ENCODE peak calls at places on chromosomes 12 and 14, in nine cellular contexts. Y, I, Z, U, J, X, N, D and E are unnamed samples.

GRCh38 chr12:88615490-88615889 is 35.2 kb upstream of the KITLG start:
- DNase-seq in Y (no peak), I (no peak), Z (no peak), U (no peak), D (no peak), J (no peak), X (no peak), N (no peak), E (no peak)

GRCh38 chr14:98906123-98906995 is 365.6 kb downstream of the BCL11B start:
- DNase-seq in Z (no peak), X (no peak), Y (no peak), U (no peak), J (no peak), D (no peak), N (no peak), I (no peak), E (no peak)

GRCh38 chr14:36626150-36626549 is 35.5 kb upstream of the PAX9 start:
- DNase-seq in U (no peak), X (no peak), Z (no peak), I (no peak), Y (no peak), J (no peak), D (no peak), N (no peak), E (no peak)

GRCh38 chr12:105212431-105212830 is 23.5 kb downstream of the APPL2 start:
- DNase-seq in D (no peak), X (no peak), Y (no peak), U (peak), J (no peak), Z (peak), N (no peak), I (no peak), E (no peak)

GRCh38 chr12:122303068-122303467 is 36.8 kb upstream of the VPS33A start:
- DNase-seq in J (no peak), D (no peak), Z (no peak), Y (no peak), X (no peak), I (no peak), N (no peak), U (no peak), E (no peak)

GRCh38 chr14:95480109-95480886 is 36.2 kb downstream of the SYNE3 start:
- DNase-seq in Z (no peak), X (no peak), D (peak), N (peak), U (peak), Y (no peak), J (no peak), I (peak), E (no peak)

GRCh38 chr12:108803428-108804105 is 53.8 kb downstream of the SSH1 start:
- DNase-seq in J (peak), X (peak), D (peak), Z (peak), Y (peak), U (peak), I (peak), N (peak), E (peak)

GRCh38 chr14:71212683-71213107 is 305.4 kb downstream of the PCNX1 start:
- DNase-seq in N (no peak), U (no peak), I (no peak), D (no peak), Y (no peak), X (no peak), J (no peak), Z (no peak), E (no peak)

GRCh38 chr12:42298887-42299286 is 27.0 kb downstream of the ZCRB1 start:
- DNase-seq in U (no peak), D (no peak), X (no peak), Y (no peak), I (no peak), N (no peak), Z (no peak), J (no peak), E (no peak)

GRCh38 chr14:58566979-58567378 is 70.8 kb upstream of the DACT1 start:
- DNase-seq in X (no peak), J (no peak), Y (no peak), I (no peak), D (no peak), Z (no peak), U (no peak), N (no peak), E (no peak)

GRCh38 chr12:121784460-121784859 is 9.0 kb downstream of the RHOF start:
- DNase-seq in J (no peak), I (no peak), Y (no peak), N (no peak), D (no peak), U (peak), X (no peak), Z (peak), E (no peak)

GRCh38 chr14:68621400-68622365 is 171.2 kb downstream of the ZFP36L1 start:
- DNase-seq in D (no peak), Z (peak), N (no peak), X (no peak), U (peak), J (no peak), I (no peak), Y (no peak), E (no peak)

GRCh38 chr12:124030510-124030909 is 57.5 kb downstream of the ZNF664 start:
- DNase-seq in I (no peak), Z (peak), X (no peak), N (no peak), U (peak), D (no peak), Y (no peak), J (no peak), E (no peak)

GRCh38 chr14:104576607-104577332 is 2.8 kb upstream of the C14orf180 start:
- DNase-seq in Z (no peak), J (no peak), U (no peak), D (no peak), X (no peak), I (no peak), Y (no peak), N (no peak), E (no peak)

GRCh38 chr12:11834104-11834812 is 184.8 kb downstream of the ETV6 start:
- DNase-seq in N (no peak), U (no peak), J (no peak), I (no peak), Z (peak), X (no peak), D (no peak), Y (no peak), E (no peak)

GRCh38 chr12:102652645-102653313 is 172.4 kb upstream of the IGF1 start:
- DNase-seq in X (no peak), N (no peak), I (no peak), U (no peak), J (no peak), Z (no peak), D (no peak), Y (no peak), E (no peak)

GRCh38 chr12:80044694-80045046 is 54.7 kb upstream of the OTOGL start:
- DNase-seq in U (peak), D (no peak), Z (peak), N (no peak), X (no peak), Y (no peak), J (no peak), I (no peak), E (no peak)

GRCh38 chr12:120039711-120040110 is 50.7 kb downstream of the BICDL1 start:
- DNase-seq in D (no peak), J (no peak), I (no peak), X (no peak), U (no peak), Y (no peak), N (no peak), Z (no peak), E (no peak)

GRCh38 chr12:25307818-25308217 is 57.1 kb upstream of the KRAS start:
- DNase-seq in I (no peak), Z (no peak), N (no peak), Y (no peak), D (no peak), J (no peak), U (no peak), X (no peak), E (no peak)

GRCh38 chr12:122018937-122019336 is 2.7 kb upstream of the BCL7A start:
- DNase-seq in U (no peak), Z (no peak), N (no peak), J (no peak), D (no peak), Y (no peak), I (no peak), X (no peak), E (no peak)

GRCh38 chr14:53670701-53671100 is 285.9 kb downstream of the BMP4 start:
- DNase-seq in N (no peak), I (no peak), D (no peak), Z (peak), X (no peak), J (no peak), U (peak), Y (no peak), E (no peak)

GRCh38 chr14:102737402-102738372 is 39.6 kb upstream of the TRAF3 start:
- DNase-seq in N (no peak), Z (no peak), Y (no peak), U (no peak), I (no peak), J (no peak), D (no peak), X (no peak), E (no peak)

GRCh38 chr12:43306066-43306465 is 245.9 kb downstream of the ADAMTS20 start:
- DNase-seq in J (no peak), Y (no peak), N (no peak), I (no peak), D (peak), U (peak), Z (peak), X (no peak), E (no peak)

GRCh38 chr12:18261906-18262305 is 588 bp downstream of the PIK3C2G start:
- DNase-seq in N (no peak), U (no peak), Z (no peak), D (no peak), J (no peak), Y (no peak), X (no peak), I (no peak), E (no peak)